ENCODE peak calls at places on chromosomes 12 and 14, in nine cellular contexts. One of them, this sample, is unnamed.

GRCh38 chr14:92726135-92726932 is 22.1 kb downstream of the LGMN start:
- DNase-seq in AG04450: peak; percentile 51
- DNase-seq in HTR-8/SVneo: peak; percentile 84
- DNase-seq in SK-N-SH: no peak
- DNase-seq in GOT3: no peak
- DNase-seq in tibial nerve: no peak
- DNase-seq in activated T-cell treated with anti-CD3 and anti-CD28 coated beads, Interleukin-2, amount 50 U/mL, for 1 hour: peak; percentile 26
- DNase-seq in stimulated activated CD4-positive, alpha-beta T cell treated with anti-CD3 and anti-CD28 coated beads, Interleukin-12 subunit alpha, Interleukin-12 subunit beta, amount 100 ng/mL, for 24 hours: no peak
- DNase-seq in T-helper 1 cell: no peak
- DNase-seq in this sample: peak; percentile 50

GRCh38 chr12:101941306-101942000 is 64.1 kb downstream of the DRAM1 start:
- DNase-seq in T-helper 1 cell: no peak
- DNase-seq in HTR-8/SVneo: no peak
- DNase-seq in stimulated activated CD4-positive, alpha-beta T cell treated with anti-CD3 and anti-CD28 coated beads, Interleukin-12 subunit alpha, Interleukin-12 subunit beta, amount 100 ng/mL, for 24 hours: no peak
- DNase-seq in tibial nerve: no peak
- DNase-seq in SK-N-SH: no peak
- DNase-seq in AG04450: no peak
- DNase-seq in activated T-cell treated with anti-CD3 and anti-CD28 coated beads, Interleukin-2, amount 50 U/mL, for 1 hour: no peak
- DNase-seq in GOT3: no peak
- DNase-seq in this sample: no peak

GRCh38 chr12:118979763-118980406 is 1.5 kb upstream of the SRRM4 start:
- DNase-seq in T-helper 1 cell: no peak
- DNase-seq in HTR-8/SVneo: peak; percentile 37
- DNase-seq in SK-N-SH: peak; percentile 73
- DNase-seq in activated T-cell treated with anti-CD3 and anti-CD28 coated beads, Interleukin-2, amount 50 U/mL, for 1 hour: no peak
- DNase-seq in AG04450: no peak
- DNase-seq in GOT3: no peak
- DNase-seq in stimulated activated CD4-positive, alpha-beta T cell treated with anti-CD3 and anti-CD28 coated beads, Interleukin-12 subunit alpha, Interleukin-12 subunit beta, amount 100 ng/mL, for 24 hours: no peak
- DNase-seq in tibial nerve: no peak
- DNase-seq in this sample: peak; percentile 16

GRCh38 chr14:66508846-66509621 is 1.1 kb downstream of the GPHN start:
- DNase-seq in SK-N-SH: peak; percentile 69
- DNase-seq in tibial nerve: peak; percentile 30
- DNase-seq in stimulated activated CD4-positive, alpha-beta T cell treated with anti-CD3 and anti-CD28 coated beads, Interleukin-12 subunit alpha, Interleukin-12 subunit beta, amount 100 ng/mL, for 24 hours: no peak
- DNase-seq in T-helper 1 cell: peak; percentile 20
- DNase-seq in activated T-cell treated with anti-CD3 and anti-CD28 coated beads, Interleukin-2, amount 50 U/mL, for 1 hour: peak; percentile 54
- DNase-seq in GOT3: peak; percentile 0
- DNase-seq in HTR-8/SVneo: peak; percentile 53
- DNase-seq in AG04450: no peak
- DNase-seq in this sample: peak; percentile 22

GRCh38 chr14:99143793-99144192 is 128.2 kb downstream of the BCL11B start:
- DNase-seq in activated T-cell treated with anti-CD3 and anti-CD28 coated beads, Interleukin-2, amount 50 U/mL, for 1 hour: no peak
- DNase-seq in HTR-8/SVneo: no peak
- DNase-seq in stimulated activated CD4-positive, alpha-beta T cell treated with anti-CD3 and anti-CD28 coated beads, Interleukin-12 subunit alpha, Interleukin-12 subunit beta, amount 100 ng/mL, for 24 hours: no peak
- DNase-seq in tibial nerve: no peak
- DNase-seq in T-helper 1 cell: no peak
- DNase-seq in GOT3: no peak
- DNase-seq in AG04450: no peak
- DNase-seq in SK-N-SH: no peak
- DNase-seq in this sample: no peak

GRCh38 chr12:53217049-53217929 is 10.2 kb upstream of the ITGB7 start:
- DNase-seq in HTR-8/SVneo: no peak
- DNase-seq in AG04450: no peak
- DNase-seq in tibial nerve: no peak
- DNase-seq in T-helper 1 cell: no peak
- DNase-seq in SK-N-SH: no peak
- DNase-seq in stimulated activated CD4-positive, alpha-beta T cell treated with anti-CD3 and anti-CD28 coated beads, Interleukin-12 subunit alpha, Interleukin-12 subunit beta, amount 100 ng/mL, for 24 hours: no peak
- DNase-seq in GOT3: no peak
- DNase-seq in activated T-cell treated with anti-CD3 and anti-CD28 coated beads, Interleukin-2, amount 50 U/mL, for 1 hour: peak; percentile 57
- DNase-seq in this sample: peak; percentile 51

GRCh38 chr12:82407481-82407880 is 49.2 kb downstream of the METTL25 start:
- DNase-seq in tibial nerve: no peak
- DNase-seq in stimulated activated CD4-positive, alpha-beta T cell treated with anti-CD3 and anti-CD28 coated beads, Interleukin-12 subunit alpha, Interleukin-12 subunit beta, amount 100 ng/mL, for 24 hours: no peak
- DNase-seq in activated T-cell treated with anti-CD3 and anti-CD28 coated beads, Interleukin-2, amount 50 U/mL, for 1 hour: no peak
- DNase-seq in SK-N-SH: no peak
- DNase-seq in HTR-8/SVneo: no peak
- DNase-seq in GOT3: no peak
- DNase-seq in AG04450: no peak
- DNase-seq in T-helper 1 cell: no peak
- DNase-seq in this sample: no peak

GRCh38 chr12:96986883-96987523 is 79.9 kb downstream of the NEDD1 start:
- DNase-seq in SK-N-SH: peak; percentile 64
- DNase-seq in HTR-8/SVneo: peak; percentile 34
- DNase-seq in GOT3: no peak
- DNase-seq in AG04450: no peak
- DNase-seq in activated T-cell treated with anti-CD3 and anti-CD28 coated beads, Interleukin-2, amount 50 U/mL, for 1 hour: no peak
- DNase-seq in tibial nerve: no peak
- DNase-seq in stimulated activated CD4-positive, alpha-beta T cell treated with anti-CD3 and anti-CD28 coated beads, Interleukin-12 subunit alpha, Interleukin-12 subunit beta, amount 100 ng/mL, for 24 hours: no peak
- DNase-seq in T-helper 1 cell: no peak
- DNase-seq in this sample: peak; percentile 17

GRCh38 chr12:56029666-56030293 is 8.9 kb downstream of the IKZF4 start:
- DNase-seq in tibial nerve: peak; percentile 33
- DNase-seq in T-helper 1 cell: no peak
- DNase-seq in GOT3: no peak
- DNase-seq in HTR-8/SVneo: peak; percentile 52
- DNase-seq in AG04450: no peak
- DNase-seq in SK-N-SH: peak; percentile 76
- DNase-seq in activated T-cell treated with anti-CD3 and anti-CD28 coated beads, Interleukin-2, amount 50 U/mL, for 1 hour: no peak
- DNase-seq in stimulated activated CD4-positive, alpha-beta T cell treated with anti-CD3 and anti-CD28 coated beads, Interleukin-12 subunit alpha, Interleukin-12 subunit beta, amount 100 ng/mL, for 24 hours: no peak
- DNase-seq in this sample: peak; percentile 48

GRCh38 chr12:48824112-48824511 is 5.8 kb downstream of the CACNB3 start:
- DNase-seq in AG04450: no peak
- DNase-seq in activated T-cell treated with anti-CD3 and anti-CD28 coated beads, Interleukin-2, amount 50 U/mL, for 1 hour: no peak
- DNase-seq in stimulated activated CD4-positive, alpha-beta T cell treated with anti-CD3 and anti-CD28 coated beads, Interleukin-12 subunit alpha, Interleukin-12 subunit beta, amount 100 ng/mL, for 24 hours: no peak
- DNase-seq in GOT3: no peak
- DNase-seq in tibial nerve: no peak
- DNase-seq in T-helper 1 cell: no peak
- DNase-seq in HTR-8/SVneo: no peak
- DNase-seq in SK-N-SH: no peak
- DNase-seq in this sample: no peak

GRCh38 chr14:73457935-73458218 is 469 bp downstream of the NUMB start:
- DNase-seq in AG04450: no peak
- DNase-seq in SK-N-SH: peak; percentile 47
- DNase-seq in HTR-8/SVneo: peak; percentile 55
- DNase-seq in stimulated activated CD4-positive, alpha-beta T cell treated with anti-CD3 and anti-CD28 coated beads, Interleukin-12 subunit alpha, Interleukin-12 subunit beta, amount 100 ng/mL, for 24 hours: no peak
- DNase-seq in T-helper 1 cell: no peak
- DNase-seq in activated T-cell treated with anti-CD3 and anti-CD28 coated beads, Interleukin-2, amount 50 U/mL, for 1 hour: no peak
- DNase-seq in tibial nerve: peak; percentile 29
- DNase-seq in GOT3: no peak
- DNase-seq in this sample: no peak

GRCh38 chr12:101051151-101051550 is 158.9 kb downstream of the SLC5A8 start:
- DNase-seq in HTR-8/SVneo: no peak
- DNase-seq in activated T-cell treated with anti-CD3 and anti-CD28 coated beads, Interleukin-2, amount 50 U/mL, for 1 hour: no peak
- DNase-seq in tibial nerve: no peak
- DNase-seq in GOT3: no peak
- DNase-seq in AG04450: no peak
- DNase-seq in T-helper 1 cell: no peak
- DNase-seq in stimulated activated CD4-positive, alpha-beta T cell treated with anti-CD3 and anti-CD28 coated beads, Interleukin-12 subunit alpha, Interleukin-12 subunit beta, amount 100 ng/mL, for 24 hours: no peak
- DNase-seq in SK-N-SH: no peak
- DNase-seq in this sample: no peak

GRCh38 chr12:65171073-65171472 is 1.7 kb downstream of the LEMD3 start:
- DNase-seq in SK-N-SH: no peak
- DNase-seq in tibial nerve: no peak
- DNase-seq in T-helper 1 cell: no peak
- DNase-seq in GOT3: no peak
- DNase-seq in activated T-cell treated with anti-CD3 and anti-CD28 coated beads, Interleukin-2, amount 50 U/mL, for 1 hour: no peak
- DNase-seq in stimulated activated CD4-positive, alpha-beta T cell treated with anti-CD3 and anti-CD28 coated beads, Interleukin-12 subunit alpha, Interleukin-12 subunit beta, amount 100 ng/mL, for 24 hours: no peak
- DNase-seq in AG04450: no peak
- DNase-seq in HTR-8/SVneo: no peak
- DNase-seq in this sample: no peak

GRCh38 chr14:92863281-92863680 is 59.7 kb upstream of the CHGA start:
- DNase-seq in stimulated activated CD4-positive, alpha-beta T cell treated with anti-CD3 and anti-CD28 coated beads, Interleukin-12 subunit alpha, Interleukin-12 subunit beta, amount 100 ng/mL, for 24 hours: no peak
- DNase-seq in GOT3: no peak
- DNase-seq in AG04450: no peak
- DNase-seq in SK-N-SH: no peak
- DNase-seq in tibial nerve: no peak
- DNase-seq in activated T-cell treated with anti-CD3 and anti-CD28 coated beads, Interleukin-2, amount 50 U/mL, for 1 hour: no peak
- DNase-seq in T-helper 1 cell: no peak
- DNase-seq in HTR-8/SVneo: no peak
- DNase-seq in this sample: no peak

GRCh38 chr12:64810831-64811230 is 13.6 kb upstream of the TBC1D30 start:
- DNase-seq in stimulated activated CD4-positive, alpha-beta T cell treated with anti-CD3 and anti-CD28 coated beads, Interleukin-12 subunit alpha, Interleukin-12 subunit beta, amount 100 ng/mL, for 24 hours: no peak
- DNase-seq in tibial nerve: no peak
- DNase-seq in GOT3: no peak
- DNase-seq in activated T-cell treated with anti-CD3 and anti-CD28 coated beads, Interleukin-2, amount 50 U/mL, for 1 hour: no peak
- DNase-seq in AG04450: no peak
- DNase-seq in SK-N-SH: no peak
- DNase-seq in HTR-8/SVneo: no peak
- DNase-seq in T-helper 1 cell: no peak
- DNase-seq in this sample: no peak

GRCh38 chr14:21020977-21021545 is 3.8 kb downstream of the NDRG2 start:
- DNase-seq in GOT3: no peak
- DNase-seq in stimulated activated CD4-positive, alpha-beta T cell treated with anti-CD3 and anti-CD28 coated beads, Interleukin-12 subunit alpha, Interleukin-12 subunit beta, amount 100 ng/mL, for 24 hours: no peak
- DNase-seq in activated T-cell treated with anti-CD3 and anti-CD28 coated beads, Interleukin-2, amount 50 U/mL, for 1 hour: no peak
- DNase-seq in HTR-8/SVneo: no peak
- DNase-seq in T-helper 1 cell: no peak
- DNase-seq in AG04450: no peak
- DNase-seq in tibial nerve: no peak
- DNase-seq in SK-N-SH: no peak
- DNase-seq in this sample: no peak

GRCh38 chr14:40199101-40199500 is 766.9 kb upstream of the FBXO33 start:
- DNase-seq in tibial nerve: no peak
- DNase-seq in stimulated activated CD4-positive, alpha-beta T cell treated with anti-CD3 and anti-CD28 coated beads, Interleukin-12 subunit alpha, Interleukin-12 subunit beta, amount 100 ng/mL, for 24 hours: no peak
- DNase-seq in HTR-8/SVneo: no peak
- DNase-seq in SK-N-SH: no peak
- DNase-seq in AG04450: no peak
- DNase-seq in GOT3: no peak
- DNase-seq in activated T-cell treated with anti-CD3 and anti-CD28 coated beads, Interleukin-2, amount 50 U/mL, for 1 hour: no peak
- DNase-seq in T-helper 1 cell: no peak
- DNase-seq in this sample: no peak

GRCh38 chr12:81077686-81078441 is at the start of gene ACSS3:
- DNase-seq in SK-N-SH: peak; percentile 9
- DNase-seq in GOT3: peak; percentile 9
- DNase-seq in activated T-cell treated with anti-CD3 and anti-CD28 coated beads, Interleukin-2, amount 50 U/mL, for 1 hour: no peak
- DNase-seq in tibial nerve: peak; percentile 56
- DNase-seq in stimulated activated CD4-positive, alpha-beta T cell treated with anti-CD3 and anti-CD28 coated beads, Interleukin-12 subunit alpha, Interleukin-12 subunit beta, amount 100 ng/mL, for 24 hours: no peak
- DNase-seq in AG04450: no peak
- DNase-seq in T-helper 1 cell: no peak
- DNase-seq in HTR-8/SVneo: no peak
- DNase-seq in this sample: no peak

GRCh38 chr14:101707285-101707842 is 54.1 kb upstream of the PPP2R5C start:
- DNase-seq in T-helper 1 cell: no peak
- DNase-seq in activated T-cell treated with anti-CD3 and anti-CD28 coated beads, Interleukin-2, amount 50 U/mL, for 1 hour: peak; percentile 59
- DNase-seq in SK-N-SH: peak; percentile 83
- DNase-seq in tibial nerve: peak; percentile 53
- DNase-seq in AG04450: peak; percentile 61
- DNase-seq in HTR-8/SVneo: peak; percentile 76
- DNase-seq in GOT3: no peak
- DNase-seq in stimulated activated CD4-positive, alpha-beta T cell treated with anti-CD3 and anti-CD28 coated beads, Interleukin-12 subunit alpha, Interleukin-12 subunit beta, amount 100 ng/mL, for 24 hours: no peak
- DNase-seq in this sample: peak; percentile 74

This sample was measured in SW 1271.